ENCODE peak calls at places on chromosomes 3 and 15, in nine cellular contexts. G is amniotic stem cell; J is Right ventricle myocardium superior; T is RWPE1; B is prostate gland; P is cerebellar cortex; Q is AG09319; R is T-helper 1 cell; S is stimulated activated CD4-positive, alpha-beta T cell treated with anti-CD3 and anti-CD28 coated beads, Interleukin-12 subunit alpha, Interleukin-12 subunit beta, amount 100 ng/mL, for 48 hours. E is an unnamed sample.

GRCh38 chr3:101037613-101038012 is 44.4 kb upstream of the ABI3BP start:
- DNase-seq in G (no peak), T (no peak), J (no peak), S (no peak), B (no peak), R (no peak), Q (no peak), P (no peak), E (no peak)

GRCh38 chr3:44712455-44713075 is at the start of gene ZNF502:
- DNase-seq in J (peak; percentile 93), B (peak; percentile 88), S (peak; percentile 41), G (peak; percentile 27), R (peak; percentile 27), P (peak; percentile 90), T (peak; percentile 61), Q (peak; percentile 54), E (peak; percentile 70)

GRCh38 chr15:29107971-29108645 is 161.5 kb downstream of the NSMCE3 start:
- DNase-seq in B (no peak), R (no peak), G (no peak), Q (no peak), T (no peak), P (no peak), S (no peak), J (peak; percentile 36), E (no peak)

GRCh38 chr3:27625848-27626247 is 96.3 kb downstream of the EOMES start:
- DNase-seq in G (no peak), R (no peak), B (no peak), T (no peak), P (no peak), Q (no peak), J (no peak), S (no peak), E (peak; percentile 40)

GRCh38 chr3:174198199-174198598 is 660.9 kb upstream of the NAALADL2 start:
- DNase-seq in R (no peak), J (no peak), P (no peak), T (no peak), Q (no peak), S (no peak), G (no peak), B (no peak), E (peak; percentile 20)

GRCh38 chr3:189714991-189715961 is 84.1 kb downstream of the TP63 start:
- DNase-seq in G (peak; percentile 37), R (no peak), Q (peak; percentile 39), P (no peak), J (no peak), T (no peak), B (no peak), S (no peak), E (peak; percentile 68)

GRCh38 chr15:100429116-100429728 is 87.4 kb upstream of the ADAMTS17 start:
- DNase-seq in S (no peak), Q (no peak), P (no peak), R (no peak), B (no peak), J (peak; percentile 62), G (no peak), T (no peak), E (no peak)

GRCh38 chr15:52256366-52256765 is 39.2 kb downstream of the MYO5C start:
- DNase-seq in J (peak; percentile 57), G (peak; percentile 38), S (peak; percentile 78), P (peak; percentile 92), Q (peak; percentile 50), R (peak; percentile 52), T (peak; percentile 75), B (peak; percentile 72), E (peak; percentile 71)

GRCh38 chr3:110198717-110199587 is 861.6 kb upstream of the DPPA4 start:
- DNase-seq in G (no peak), T (no peak), R (no peak), B (no peak), S (no peak), Q (no peak), J (no peak), P (no peak), E (no peak)

GRCh38 chr15:68302729-68303128 is 25.2 kb downstream of the FEM1B start:
- DNase-seq in B (no peak), P (no peak), S (no peak), R (no peak), Q (no peak), T (no peak), J (no peak), G (no peak), E (no peak)

GRCh38 chr15:73631915-73632669 is 1.1 kb downstream of the NPTN start:
- DNase-seq in P (peak; percentile 68), B (peak; percentile 50), S (no peak), T (peak; percentile 60), R (no peak), Q (no peak), G (no peak), J (no peak), E (no peak)

GRCh38 chr3:61841111-61841845 is 279.9 kb downstream of the PTPRG start:
- DNase-seq in S (no peak), R (no peak), J (no peak), B (no peak), T (no peak), G (no peak), P (no peak), Q (no peak), E (peak; percentile 51)

GRCh38 chr3:129313415-129313982 is 34.8 kb downstream of the HMCES start:
- DNase-seq in S (no peak), B (no peak), T (no peak), P (peak; percentile 65), R (no peak), G (no peak), J (no peak), Q (no peak), E (no peak)

GRCh38 chr15:39181901-39182300 is 399.0 kb upstream of the THBS1 start:
- DNase-seq in R (no peak), P (no peak), T (no peak), B (no peak), J (no peak), Q (peak; percentile 89), S (no peak), G (peak; percentile 37), E (no peak)

GRCh38 chr15:39622660-39623549 is 42.0 kb downstream of the THBS1 start:
- DNase-seq in T (no peak), G (no peak), P (peak; percentile 12), J (no peak), B (no peak), R (no peak), S (no peak), Q (no peak), E (no peak)

GRCh38 chr15:89660556-89660955 is 5.3 kb upstream of the KIF7 start:
- DNase-seq in R (no peak), G (no peak), S (no peak), J (no peak), B (no peak), Q (no peak), T (no peak), P (no peak), E (no peak)

GRCh38 chr3:79366414-79366813 is 401.4 kb downstream of the ROBO1 start:
- DNase-seq in T (no peak), P (no peak), Q (no peak), B (no peak), G (no peak), S (no peak), R (no peak), J (no peak), E (no peak)

GRCh38 chr3:188323067-188323842 is 169.3 kb downstream of the LPP start:
- DNase-seq in T (no peak), Q (no peak), J (no peak), B (no peak), P (no peak), G (no peak), S (peak; percentile 54), R (peak; percentile 11), E (no peak)

GRCh38 chr15:90934256-90934948 is 683 bp upstream of the UNC45A start:
- DNase-seq in S (peak; percentile 83), G (peak; percentile 72), T (peak; percentile 95), B (peak; percentile 88), R (peak; percentile 74), Q (peak; percentile 49), J (peak; percentile 90), P (peak; percentile 93), E (peak; percentile 57)